ENCODE peak calls at places on chromosomes 2 and 18, in ten cellular contexts. H is T-helper 1 cell; I is EL; Q is substantia nigra; V is T follicular helper cell; L is WTC11; X is NCI-H1436; G is naive thymus-derived CD4-positive, alpha-beta T cell; C is HFFc6; W is SK-N-SH. U is an unnamed sample.

GRCh38 chr2:217706513-217706912 is 296.3 kb downstream of the TNS1 start:
- DNase-seq in C (no peak), W (no peak), L (no peak), Q (no peak), H (no peak), I (no peak), X (no peak), G (no peak), V (no peak), U (no peak)

GRCh38 chr2:217248312-217248935 is 388.6 kb upstream of the TNP1 start:
- DNase-seq in X (peak; percentile 85), Q (peak; percentile 61), H (no peak), I (peak; percentile 2), L (peak; percentile 14), C (no peak), V (no peak), W (peak; percentile 74), G (no peak), U (peak; percentile 81)

GRCh38 chr2:190887089-190887488 is 6.5 kb downstream of the GLS start:
- DNase-seq in Q (no peak), V (no peak), C (no peak), I (peak; percentile 42), W (no peak), L (no peak), H (no peak), X (no peak), G (no peak), U (no peak)

GRCh38 chr18:63518178-63519012 is 23.8 kb upstream of the SERPINB12 start:
- DNase-seq in I (peak; percentile 80), G (peak; percentile 41), H (peak; percentile 49), Q (no peak), V (peak; percentile 27), W (peak; percentile 35), C (peak; percentile 67), L (peak; percentile 66), X (peak; percentile 68), U (no peak)

GRCh38 chr2:232937278-232937906 is 67.3 kb downstream of the SNORC start:
- DNase-seq in I (peak; percentile 43), V (no peak), Q (no peak), C (peak; percentile 46), X (no peak), H (no peak), W (no peak), G (no peak), L (no peak), U (no peak)

GRCh38 chr2:96259497-96259921 is 6.3 kb downstream of the TMEM127 start:
- DNase-seq in I (no peak), W (no peak), X (no peak), H (no peak), G (no peak), Q (no peak), C (no peak), L (no peak), V (no peak), U (no peak)

GRCh38 chr18:37720706-37721105 is 155.1 kb upstream of the CELF4 start:
- DNase-seq in C (no peak), I (no peak), Q (no peak), L (no peak), H (no peak), W (no peak), X (no peak), V (no peak), G (no peak), U (no peak)

GRCh38 chr2:163664610-163665009 is 71.2 kb downstream of the FIGN start:
- DNase-seq in L (no peak), X (no peak), I (peak; percentile 64), W (no peak), Q (no peak), H (no peak), C (peak; percentile 60), G (no peak), V (no peak), U (no peak)

GRCh38 chr18:23053756-23054457 is 81.4 kb upstream of the CABLES1 start:
- DNase-seq in X (peak; percentile 26), G (no peak), L (peak; percentile 66), C (peak; percentile 76), I (no peak), Q (no peak), V (no peak), H (no peak), W (peak; percentile 75), U (no peak)

GRCh38 chr18:59961086-59961485 is 61.3 kb downstream of the PMAIP1 start:
- DNase-seq in Q (no peak), L (no peak), X (no peak), C (no peak), I (no peak), V (no peak), W (no peak), G (no peak), H (no peak), U (no peak)

GRCh38 chr2:180015951-180016709 is 9.0 kb upstream of the CWC22 start:
- DNase-seq in G (no peak), L (no peak), H (no peak), X (no peak), V (no peak), C (peak; percentile 87), I (peak; percentile 84), W (no peak), Q (no peak), U (no peak)

GRCh38 chr2:189096769-189097447 is 82.7 kb downstream of the COL5A2 start:
- DNase-seq in H (no peak), X (no peak), W (no peak), L (no peak), Q (no peak), G (no peak), C (peak; percentile 88), I (peak; percentile 92), V (no peak), U (no peak)

GRCh38 chr2:63591566-63592175 is 2.9 kb downstream of the MDH1 start:
- DNase-seq in Q (no peak), V (no peak), C (no peak), W (no peak), G (no peak), X (no peak), L (no peak), I (no peak), H (no peak), U (no peak)